ENCODE peak calls at places on chromosomes 4 and X, in nine cellular contexts. One of them, this sample, is unnamed.

GRCh38 chrX:9897761-9898161 is 69.4 kb upstream of the CLDN34 start:
- DNase-seq in upper lobe of left lung: no peak
- DNase-seq in neural crest cell: no peak
- DNase-seq in left lobe of liver: no peak
- DNase-seq in NT2/D1: no peak
- DNase-seq in RPMI8226: no peak
- DNase-seq in skeletal muscle cell: peak; percentile 83
- DNase-seq in NCI-H345: no peak
- DNase-seq in amniotic epithelial cell: peak; percentile 88
- DNase-seq in this sample: no peak

GRCh38 chrX:102833136-102833535 is 103.9 kb upstream of the RAB40AL start:
- DNase-seq in RPMI8226: no peak
- DNase-seq in upper lobe of left lung: no peak
- DNase-seq in neural crest cell: no peak
- DNase-seq in amniotic epithelial cell: peak; percentile 75
- DNase-seq in left lobe of liver: no peak
- DNase-seq in skeletal muscle cell: no peak
- DNase-seq in NT2/D1: no peak
- DNase-seq in NCI-H345: no peak
- DNase-seq in this sample: no peak

GRCh38 chr4:32560306-32560705 is 1840.1 kb downstream of the PCDH7 start:
- DNase-seq in left lobe of liver: no peak
- DNase-seq in amniotic epithelial cell: peak; percentile 21
- DNase-seq in neural crest cell: no peak
- DNase-seq in skeletal muscle cell: peak; percentile 66
- DNase-seq in RPMI8226: no peak
- DNase-seq in NT2/D1: no peak
- DNase-seq in NCI-H345: peak; percentile 51
- DNase-seq in upper lobe of left lung: peak; percentile 24
- DNase-seq in this sample: no peak

GRCh38 chr4:2445130-2445529 is 23.8 kb upstream of the RNF4 start:
- DNase-seq in upper lobe of left lung: no peak
- DNase-seq in skeletal muscle cell: no peak
- DNase-seq in NT2/D1: no peak
- DNase-seq in left lobe of liver: no peak
- DNase-seq in RPMI8226: no peak
- DNase-seq in NCI-H345: no peak
- DNase-seq in amniotic epithelial cell: no peak
- DNase-seq in neural crest cell: no peak
- DNase-seq in this sample: no peak

GRCh38 chr4:39427477-39428119 is 20.9 kb downstream of the KLB start:
- DNase-seq in RPMI8226: peak; percentile 31
- DNase-seq in neural crest cell: no peak
- DNase-seq in left lobe of liver: no peak
- DNase-seq in NT2/D1: no peak
- DNase-seq in NCI-H345: no peak
- DNase-seq in amniotic epithelial cell: no peak
- DNase-seq in upper lobe of left lung: no peak
- DNase-seq in skeletal muscle cell: peak; percentile 24
- DNase-seq in this sample: no peak

GRCh38 chrX:45596190-45596808 is 395.6 kb upstream of the DIPK2B start:
- DNase-seq in upper lobe of left lung: no peak
- DNase-seq in RPMI8226: no peak
- DNase-seq in skeletal muscle cell: no peak
- DNase-seq in neural crest cell: no peak
- DNase-seq in left lobe of liver: no peak
- DNase-seq in NT2/D1: no peak
- DNase-seq in amniotic epithelial cell: peak; percentile 13
- DNase-seq in NCI-H345: no peak
- DNase-seq in this sample: no peak

GRCh38 chr4:184617611-184618196 is 31.5 kb downstream of the CASP3 start:
- DNase-seq in RPMI8226: no peak
- DNase-seq in NCI-H345: no peak
- DNase-seq in neural crest cell: no peak
- DNase-seq in upper lobe of left lung: no peak
- DNase-seq in NT2/D1: peak; percentile 48
- DNase-seq in skeletal muscle cell: no peak
- DNase-seq in amniotic epithelial cell: peak; percentile 10
- DNase-seq in left lobe of liver: no peak
- DNase-seq in this sample: no peak

GRCh38 chr4:53777244-53777984 is 186.1 kb upstream of the LNX1 start:
- DNase-seq in NCI-H345: no peak
- DNase-seq in RPMI8226: no peak
- DNase-seq in skeletal muscle cell: peak; percentile 63
- DNase-seq in upper lobe of left lung: no peak
- DNase-seq in neural crest cell: no peak
- DNase-seq in left lobe of liver: no peak
- DNase-seq in NT2/D1: no peak
- DNase-seq in amniotic epithelial cell: peak; percentile 98
- DNase-seq in this sample: no peak

GRCh38 chr4:136383126-136383525 is 1149.2 kb downstream of the PCDH18 start:
- DNase-seq in skeletal muscle cell: peak; percentile 45
- DNase-seq in upper lobe of left lung: no peak
- DNase-seq in neural crest cell: no peak
- DNase-seq in left lobe of liver: no peak
- DNase-seq in NCI-H345: no peak
- DNase-seq in NT2/D1: no peak
- DNase-seq in RPMI8226: no peak
- DNase-seq in amniotic epithelial cell: peak; percentile 58
- DNase-seq in this sample: no peak

GRCh38 chr4:149956678-149957077 is 121.6 kb upstream of the DCLK2 start:
- DNase-seq in NCI-H345: no peak
- DNase-seq in NT2/D1: no peak
- DNase-seq in neural crest cell: no peak
- DNase-seq in RPMI8226: no peak
- DNase-seq in left lobe of liver: no peak
- DNase-seq in upper lobe of left lung: no peak
- DNase-seq in amniotic epithelial cell: no peak
- DNase-seq in skeletal muscle cell: no peak
- DNase-seq in this sample: no peak

GRCh38 chrX:115564243-115564642 is 3.3 kb downstream of the PLS3 start:
- DNase-seq in NT2/D1: no peak
- DNase-seq in upper lobe of left lung: no peak
- DNase-seq in NCI-H345: no peak
- DNase-seq in left lobe of liver: no peak
- DNase-seq in neural crest cell: no peak
- DNase-seq in skeletal muscle cell: no peak
- DNase-seq in amniotic epithelial cell: no peak
- DNase-seq in RPMI8226: no peak
- DNase-seq in this sample: no peak

GRCh38 chr4:52848255-52848654 is 13.9 kb upstream of the RASL11B start:
- DNase-seq in left lobe of liver: no peak
- DNase-seq in NT2/D1: no peak
- DNase-seq in NCI-H345: no peak
- DNase-seq in RPMI8226: no peak
- DNase-seq in amniotic epithelial cell: no peak
- DNase-seq in skeletal muscle cell: no peak
- DNase-seq in upper lobe of left lung: no peak
- DNase-seq in neural crest cell: no peak
- DNase-seq in this sample: no peak

GRCh38 chr4:164501074-164501473 is 252.9 kb upstream of the SMIM31 start:
- DNase-seq in amniotic epithelial cell: peak; percentile 5
- DNase-seq in skeletal muscle cell: no peak
- DNase-seq in neural crest cell: no peak
- DNase-seq in left lobe of liver: no peak
- DNase-seq in NT2/D1: no peak
- DNase-seq in NCI-H345: no peak
- DNase-seq in RPMI8226: no peak
- DNase-seq in upper lobe of left lung: no peak
- DNase-seq in this sample: no peak

GRCh38 chr4:34432706-34433105 is 1811.6 kb downstream of the ARAP2 start:
- DNase-seq in left lobe of liver: no peak
- DNase-seq in NCI-H345: no peak
- DNase-seq in amniotic epithelial cell: no peak
- DNase-seq in upper lobe of left lung: no peak
- DNase-seq in NT2/D1: no peak
- DNase-seq in RPMI8226: no peak
- DNase-seq in skeletal muscle cell: no peak
- DNase-seq in neural crest cell: no peak
- DNase-seq in this sample: no peak

GRCh38 chr4:24771241-24771640 is 24.1 kb upstream of the SOD3 start:
- DNase-seq in skeletal muscle cell: no peak
- DNase-seq in left lobe of liver: no peak
- DNase-seq in upper lobe of left lung: no peak
- DNase-seq in amniotic epithelial cell: no peak
- DNase-seq in RPMI8226: no peak
- DNase-seq in NT2/D1: no peak
- DNase-seq in neural crest cell: no peak
- DNase-seq in NCI-H345: no peak
- DNase-seq in this sample: no peak

GRCh38 chrX:776529-777230 is 146.1 kb downstream of the SHOX start:
- DNase-seq in left lobe of liver: no peak
- DNase-seq in NCI-H345: no peak
- DNase-seq in upper lobe of left lung: no peak
- DNase-seq in RPMI8226: no peak
- DNase-seq in skeletal muscle cell: no peak
- DNase-seq in neural crest cell: no peak
- DNase-seq in NT2/D1: no peak
- DNase-seq in amniotic epithelial cell: no peak
- DNase-seq in this sample: no peak

GRCh38 chr4:145888393-145888792 is 50.2 kb downstream of the ZNF827 start:
- DNase-seq in upper lobe of left lung: no peak
- DNase-seq in NCI-H345: no peak
- DNase-seq in skeletal muscle cell: no peak
- DNase-seq in NT2/D1: no peak
- DNase-seq in RPMI8226: no peak
- DNase-seq in left lobe of liver: no peak
- DNase-seq in amniotic epithelial cell: no peak
- DNase-seq in neural crest cell: no peak
- DNase-seq in this sample: no peak

GRCh38 chr4:123603165-123603564 is 206.6 kb downstream of the SPRY1 start:
- DNase-seq in amniotic epithelial cell: peak; percentile 71
- DNase-seq in NT2/D1: no peak
- DNase-seq in skeletal muscle cell: peak; percentile 37
- DNase-seq in RPMI8226: peak; percentile 8
- DNase-seq in upper lobe of left lung: peak; percentile 34
- DNase-seq in neural crest cell: no peak
- DNase-seq in NCI-H345: no peak
- DNase-seq in left lobe of liver: no peak
- DNase-seq in this sample: no peak

GRCh38 chr4:41656572-41657301 is 91.8 kb downstream of the PHOX2B start:
- DNase-seq in NCI-H345: no peak
- DNase-seq in RPMI8226: no peak
- DNase-seq in skeletal muscle cell: no peak
- DNase-seq in upper lobe of left lung: no peak
- DNase-seq in neural crest cell: no peak
- DNase-seq in left lobe of liver: peak; percentile 46
- DNase-seq in amniotic epithelial cell: no peak
- DNase-seq in NT2/D1: no peak
- DNase-seq in this sample: no peak

GRCh38 chrX:56385336-56385735 is 153.2 kb downstream of the KLF8 start:
- DNase-seq in RPMI8226: no peak
- DNase-seq in left lobe of liver: no peak
- DNase-seq in NT2/D1: no peak
- DNase-seq in NCI-H345: no peak
- DNase-seq in skeletal muscle cell: no peak
- DNase-seq in neural crest cell: no peak
- DNase-seq in upper lobe of left lung: no peak
- DNase-seq in amniotic epithelial cell: no peak
- DNase-seq in this sample: no peak